ENCODE peak calls at places on chromosomes 13 and 19, in five cellular contexts. W, D, B, U and V are unnamed samples.

GRCh38 chr13:41694902-41695301 is 237.6 kb downstream of the RGCC start:
- DNase-seq in W (peak), D (peak), B (no peak), U (no peak), V (no peak)

GRCh38 chr13:102564564-102564963 is 32.2 kb upstream of the TPP2 start:
- DNase-seq in W (no peak), D (no peak), B (no peak), U (no peak), V (no peak)

GRCh38 chr19:558770-559439 is 13.5 kb upstream of the BSG start:
- DNase-seq in W (no peak), D (no peak), B (peak), U (peak), V (no peak)

GRCh38 chr13:110957181-110957884 is 42.5 kb upstream of the ANKRD10 start:
- DNase-seq in W (no peak), D (no peak), B (no peak), U (no peak), V (peak)

GRCh38 chr19:5293607-5294089 is 47.0 kb downstream of the PTPRS start:
- DNase-seq in W (no peak), D (peak), B (peak), U (no peak), V (peak)

GRCh38 chr19:290539-291521 is at the start of gene PLPP2:
- DNase-seq in W (no peak), D (no peak), B (peak), U (peak), V (peak)

GRCh38 chr13:46403851-46404731 is 17.0 kb upstream of the RUBCNL start:
- DNase-seq in W (no peak), D (no peak), B (no peak), U (no peak), V (no peak)

GRCh38 chr13:109684084-109684835 is 102.1 kb downstream of the IRS2 start:
- DNase-seq in W (no peak), D (no peak), B (no peak), U (no peak), V (no peak)

GRCh38 chr13:46654956-46655726 is 102.2 kb downstream of the LRCH1 start:
- DNase-seq in W (no peak), D (no peak), B (no peak), U (no peak), V (no peak)

GRCh38 chr19:8366121-8366581 is 2.2 kb downstream of the ANGPTL4 start:
- DNase-seq in W (no peak), D (no peak), B (no peak), U (no peak), V (no peak)

GRCh38 chr19:38506723-38507550 is 73.4 kb downstream of the RYR1 start:
- DNase-seq in W (peak), D (peak), B (peak), U (no peak), V (peak)

GRCh38 chr19:50460161-50460765 is 16.0 kb upstream of the EMC10 start:
- DNase-seq in W (peak), D (no peak), B (no peak), U (no peak), V (peak)

GRCh38 chr19:38657633-38658222 is 10.3 kb downstream of the ACTN4 start:
- DNase-seq in W (no peak), D (no peak), B (no peak), U (no peak), V (peak)

GRCh38 chr19:41795031-41795461 is 1.3 kb upstream of the CEACAM3 start:
- DNase-seq in W (no peak), D (no peak), B (peak), U (no peak), V (peak)

GRCh38 chr19:15466851-15467733 is 2.7 kb upstream of the RASAL3 start:
- DNase-seq in W (peak), D (no peak), B (no peak), U (no peak), V (no peak)

GRCh38 chr19:38135150-38135998 is 88.6 kb downstream of the DPF1 start:
- DNase-seq in W (no peak), D (no peak), B (no peak), U (no peak), V (no peak)

GRCh38 chr13:78631077-78631476 is 27.7 kb upstream of the POU4F1 start:
- DNase-seq in W (no peak), D (no peak), B (no peak), U (no peak), V (no peak)

GRCh38 chr19:54432144-54432738 is 16.8 kb upstream of the LENG8 start:
- DNase-seq in W (no peak), D (no peak), B (no peak), U (no peak), V (no peak)

DNA sequence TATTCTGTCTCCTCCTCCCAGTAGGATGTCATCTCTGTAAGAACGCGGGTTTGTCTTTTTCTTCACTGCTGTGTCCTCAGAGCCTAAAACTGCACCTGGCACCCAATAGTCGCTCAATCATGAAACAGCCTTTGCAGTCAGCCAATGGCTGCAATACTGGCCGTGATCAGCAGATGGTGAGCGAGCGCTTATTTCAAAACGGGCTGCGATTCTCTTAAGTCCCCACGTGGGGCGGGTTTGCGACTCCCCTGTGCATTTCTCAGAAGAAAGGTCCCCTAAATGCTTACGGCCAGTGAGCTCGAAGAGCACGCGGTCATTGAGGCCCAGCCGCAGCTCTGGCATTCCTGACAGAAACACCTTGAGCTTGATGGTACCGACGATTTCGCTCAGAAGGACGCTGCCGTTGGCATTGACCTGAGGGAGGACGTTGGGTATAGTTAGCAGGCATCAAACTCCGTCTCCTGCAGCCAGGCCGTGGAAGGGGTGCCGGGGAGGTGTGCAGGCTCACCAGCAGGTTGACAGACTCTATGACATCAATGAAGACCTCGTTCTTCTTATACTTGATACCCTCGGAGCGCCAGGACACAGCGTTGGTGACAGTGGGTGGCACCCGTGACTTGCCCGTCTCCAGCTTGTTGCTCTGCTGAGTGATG is 6.0 kb downstream of the AP1M2 start:
- DNase-seq in W (peak), D (peak), B (peak), U (peak), V (peak)
- TF ChIP-seq POLR2AphosphoS5 in W (no peak), D (no peak), B (no peak), U (peak), V (no peak)

GRCh38 chr19:40245506-40246128 is 19.1 kb upstream of the CCNP start:
- DNase-seq in W (no peak), D (no peak), B (no peak), U (no peak), V (no peak)
- TF ChIP-seq POLR2AphosphoS5 in W (no peak), D (no peak), B (no peak), U (no peak), V (no peak)

GRCh38 chr13:80047406-80047805 is 293.5 kb downstream of the SPRY2 start:
- DNase-seq in W (no peak), D (no peak), B (no peak), U (no peak), V (no peak)
- TF ChIP-seq POLR2AphosphoS5 in W (no peak), D (no peak), B (no peak), U (no peak), V (no peak)

DNA sequence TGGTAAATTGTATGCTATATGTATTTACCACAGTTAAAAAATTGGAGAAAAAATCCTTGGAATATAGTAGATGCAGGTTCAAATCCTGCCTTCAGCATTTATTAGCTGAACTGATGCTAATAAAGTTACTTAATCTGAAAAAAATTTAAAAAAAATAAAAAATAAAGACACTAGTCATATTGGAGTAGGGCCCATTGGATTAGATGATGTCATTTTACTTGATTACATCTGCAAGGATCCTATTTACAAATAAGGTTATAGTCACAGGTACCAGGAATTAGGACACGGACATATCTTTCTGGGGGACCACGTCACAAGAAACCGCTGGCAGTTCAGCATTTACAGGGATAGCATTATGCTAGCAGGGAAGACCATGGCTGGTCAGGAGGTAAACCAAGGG is 6.2 kb downstream of the ZNF555 start:
- DNase-seq in W (no peak), D (no peak), B (no peak), U (no peak), V (no peak)
- TF ChIP-seq POLR2AphosphoS5 in W (no peak), D (no peak), B (no peak), U (no peak), V (no peak)

GRCh38 chr19:19578241-19578640 is 40.2 kb downstream of the CILP2 start:
- DNase-seq in W (no peak), D (no peak), B (no peak), U (no peak), V (no peak)

GRCh38 chr19:19582471-19582870 is 36.0 kb downstream of the PBX4 start:
- DNase-seq in W (no peak), D (no peak), B (no peak), U (no peak), V (no peak)

GRCh38 chr19:19580417-19580816 is 38.1 kb downstream of the PBX4 start:
- DNase-seq in W (no peak), D (no peak), B (peak), U (no peak), V (no peak)

GRCh38 chr19:19581391-19581790 is 37.1 kb downstream of the PBX4 start:
- DNase-seq in W (no peak), D (no peak), B (no peak), U (no peak), V (no peak)

GRCh38 chr19:19579533-19580361 is 38.7 kb downstream of the PBX4 start:
- DNase-seq in W (no peak), D (no peak), B (no peak), U (no peak), V (no peak)
- TF ChIP-seq POLR2AphosphoS5 in W (no peak), D (no peak), B (no peak), U (no peak), V (no peak)

GRCh38 chr19:33465371-33465770 is 56.2 kb downstream of the PEPD start:
- DNase-seq in W (no peak), D (no peak), B (no peak), U (peak), V (no peak)

GRCh38 chr19:33464010-33464732 is 57.4 kb downstream of the PEPD start:
- DNase-seq in W (no peak), D (no peak), B (no peak), U (peak), V (no peak)

GRCh38 chr19:33465834-33466233 is 55.8 kb downstream of the PEPD start:
- DNase-seq in W (no peak), D (no peak), B (no peak), U (no peak), V (no peak)

GRCh38 chr19:33463194-33463593 is 58.4 kb downstream of the PEPD start:
- DNase-seq in W (no peak), D (no peak), B (no peak), U (peak), V (no peak)

DNA sequence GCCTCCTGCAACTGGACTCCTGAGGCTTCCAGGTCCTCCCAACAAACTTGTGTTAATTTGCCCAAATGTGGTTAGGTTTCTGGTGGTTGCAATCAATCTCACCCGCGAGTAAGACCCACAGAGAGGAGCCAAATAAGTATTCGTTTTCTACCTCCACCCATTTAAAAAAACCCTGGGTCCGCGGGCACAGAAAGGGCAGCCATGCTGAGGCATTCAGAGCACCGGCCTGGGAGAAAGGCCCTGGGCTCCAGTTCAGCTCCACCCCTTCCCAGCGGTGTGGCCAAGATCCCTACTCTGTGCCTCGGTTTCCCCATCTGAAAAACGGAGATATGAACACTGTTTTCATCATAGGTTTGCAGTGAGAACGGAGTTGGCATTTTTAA is 56.9 kb downstream of the PEPD start:
- DNase-seq in W (no peak), D (no peak), B (no peak), U (peak), V (no peak)
- TF ChIP-seq POLR2AphosphoS5 in W (no peak), D (no peak), B (no peak), U (no peak), V (no peak)